ENCODE peak calls at places on chromosomes 11 and 22, in eight cellular contexts. U is astrocyte of the cerebellum, Y is AG04450, F is psoas muscle, D is GM12865, N is IMR-90, R is uterus, S is right lobe of liver. E is an unnamed sample.
A peak's percentile ranks its signal among the peaks of the same experiment; 100 is the strongest.

GRCh38 chr11:19987243-19987870 is 172.9 kb downstream of the DBX1 start:
- DNase-seq in R (no peak), N (no peak), F (no peak), Y (no peak), U (no peak), D (no peak), S (no peak), E (no peak)

GRCh38 chr11:119375629-119376196 is 5.8 kb downstream of the USP2 start:
- DNase-seq in U (peak; percentile 16), R (peak; percentile 95), D (no peak), S (peak; percentile 88), Y (no peak), N (peak; percentile 86), F (peak; percentile 85), E (no peak)

GRCh38 chr22:23397008-23397617 is 183.0 kb downstream of the IGLL1 start:
- DNase-seq in D (no peak), S (no peak), R (no peak), F (no peak), Y (no peak), N (no peak), U (no peak), E (no peak)

GRCh38 chr22:41978732-41979131 is 9.5 kb downstream of the SEPTIN3 start:
- DNase-seq in Y (no peak), R (no peak), U (no peak), D (no peak), S (no peak), N (no peak), F (no peak), E (no peak)

GRCh38 chr11:34149786-34150185 is 44.4 kb downstream of the NAT10 start:
- DNase-seq in N (no peak), Y (no peak), R (no peak), U (no peak), F (no peak), S (no peak), D (no peak), E (no peak)

GRCh38 chr22:24580276-24580675 is 12.6 kb downstream of the LRRC75B start:
- DNase-seq in S (no peak), R (no peak), F (no peak), Y (peak; percentile 78), N (peak; percentile 93), D (no peak), U (no peak), E (peak; percentile 41)

GRCh38 chr11:12675951-12676711 is 1.9 kb downstream of the TEAD1 start:
- DNase-seq in S (no peak), R (no peak), F (no peak), N (peak; percentile 63), Y (no peak), U (no peak), D (peak; percentile 24), E (no peak)

GRCh38 chr22:25759825-25760231 is 17.8 kb downstream of the MYO18B start:
- DNase-seq in R (no peak), S (no peak), N (peak; percentile 90), F (no peak), Y (peak; percentile 61), U (peak; percentile 90), D (no peak), E (no peak)

GRCh38 chr11:6234314-6235031 is at the start of gene FHIP1B:
- DNase-seq in U (peak; percentile 99), N (peak; percentile 100), S (peak; percentile 100), R (peak; percentile 99), D (peak; percentile 100), Y (peak; percentile 100), F (peak; percentile 100), E (peak; percentile 98)

GRCh38 chr11:45931739-45932138 is 9.3 kb downstream of the LARGE2 start:
- DNase-seq in F (no peak), Y (no peak), D (no peak), R (no peak), U (no peak), N (no peak), S (no peak), E (no peak)

GRCh38 chr22:45064313-45065268 is 54.8 kb upstream of the PHF21B start:
- DNase-seq in S (no peak), U (peak; percentile 69), R (no peak), Y (peak; percentile 26), D (peak; percentile 46), F (no peak), N (peak; percentile 87), E (peak; percentile 52)

GRCh38 chr22:26798433-26799065 is 141.2 kb downstream of the MIAT start:
- DNase-seq in D (no peak), U (no peak), F (no peak), Y (no peak), N (no peak), R (no peak), S (no peak), E (no peak)

GRCh38 chr22:30219049-30219448 is 27.5 kb downstream of the LIF start:
- DNase-seq in Y (no peak), S (no peak), N (no peak), R (no peak), U (no peak), D (no peak), F (no peak), E (no peak)

DNA sequence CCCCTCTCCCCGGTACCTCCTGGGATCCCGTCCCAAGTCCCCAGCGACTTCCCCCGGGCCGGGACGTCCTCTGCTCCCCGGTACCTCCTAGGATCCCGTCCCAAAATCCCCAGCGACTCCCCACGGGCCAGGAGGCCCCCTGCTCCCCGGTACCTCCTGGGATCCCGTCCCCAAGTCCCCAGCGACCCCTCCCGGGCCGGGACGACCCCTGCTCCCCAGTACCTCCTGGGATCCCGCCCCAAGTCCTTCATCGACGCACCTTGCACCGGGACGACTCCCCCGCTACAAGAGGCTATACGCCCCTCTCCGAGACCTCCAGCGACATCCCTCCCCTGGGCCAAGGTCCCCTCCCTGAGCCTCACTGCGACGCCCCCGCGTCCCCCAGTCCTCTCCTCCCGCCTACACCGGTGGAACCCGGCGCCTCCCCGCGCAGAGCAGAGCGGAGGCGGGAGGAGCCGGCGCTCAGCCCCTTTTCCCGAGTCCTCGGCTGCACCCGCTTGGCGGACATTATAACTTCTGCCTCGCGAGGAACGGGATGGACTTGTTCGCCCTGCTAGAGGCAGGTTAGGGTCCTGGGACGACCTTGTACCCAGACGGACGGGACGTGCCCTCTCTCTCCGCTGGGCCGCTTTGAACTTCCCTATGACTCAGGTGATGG is 912 bp downstream of the KREMEN1 start:
- DNase-seq in D (no peak), S (peak; percentile 72), N (no peak), U (no peak), R (peak; percentile 59), Y (no peak), F (peak; percentile 43), E (no peak)
- TF ChIP-seq CTCF in D (no peak), S (no peak), N (no peak), U (no peak), R (no peak), Y (no peak), F (no peak), E (no peak)

DNA sequence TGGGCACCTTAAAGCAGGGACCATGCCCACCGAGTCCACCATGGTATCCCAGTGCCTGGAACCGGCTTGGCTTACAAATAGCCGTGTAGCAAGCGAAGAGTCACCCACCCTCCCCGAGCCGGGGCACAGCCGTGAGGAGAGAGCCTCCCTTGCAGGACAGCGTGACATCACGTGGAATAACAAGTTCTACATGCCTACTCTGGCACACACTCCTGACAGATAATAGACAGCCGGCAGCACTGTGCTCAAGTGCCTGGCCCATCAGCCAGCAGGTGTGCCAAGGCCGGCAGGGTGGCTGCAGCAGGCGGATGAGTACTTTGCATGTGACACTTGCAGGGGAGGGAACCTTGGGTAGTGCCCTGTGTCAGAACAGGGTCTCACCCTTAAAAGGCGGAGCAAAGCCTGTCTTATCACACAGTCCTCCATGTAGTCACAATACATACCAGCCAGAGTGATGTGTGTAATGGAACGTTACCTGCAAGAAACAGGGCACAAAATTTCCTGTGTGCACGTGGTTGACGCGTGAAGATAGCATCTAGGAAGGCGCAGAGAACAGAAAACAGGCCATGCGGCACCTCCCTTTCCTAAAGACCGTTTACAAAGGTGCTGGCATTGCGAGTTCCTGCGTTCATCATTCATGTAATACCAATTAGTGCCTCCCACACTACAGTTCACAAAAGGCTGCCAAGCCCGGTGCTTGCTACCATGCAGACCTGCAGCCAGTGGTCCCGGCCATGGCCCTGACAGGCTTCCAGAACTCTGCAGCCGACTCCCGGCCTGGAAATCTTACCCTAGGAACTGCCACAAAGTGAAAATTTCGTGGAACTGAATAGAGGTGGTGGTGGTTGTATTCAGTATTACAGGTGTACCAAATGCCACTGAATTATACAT is 16.4 kb downstream of the TOM1 start:
- DNase-seq in Y (no peak), N (no peak), S (no peak), U (no peak), D (no peak), R (peak; percentile 9), F (peak; percentile 76), E (no peak)
- H3K4me3 ChIP-seq in Y (no peak overlapping the region), N (no peak overlapping the region), S (no peak overlapping the region), U (no peak overlapping the region), D (no peak overlapping the region), R (no peak overlapping the region), F (peak overlapping the region; percentile 48), E (no peak overlapping the region)

DNA sequence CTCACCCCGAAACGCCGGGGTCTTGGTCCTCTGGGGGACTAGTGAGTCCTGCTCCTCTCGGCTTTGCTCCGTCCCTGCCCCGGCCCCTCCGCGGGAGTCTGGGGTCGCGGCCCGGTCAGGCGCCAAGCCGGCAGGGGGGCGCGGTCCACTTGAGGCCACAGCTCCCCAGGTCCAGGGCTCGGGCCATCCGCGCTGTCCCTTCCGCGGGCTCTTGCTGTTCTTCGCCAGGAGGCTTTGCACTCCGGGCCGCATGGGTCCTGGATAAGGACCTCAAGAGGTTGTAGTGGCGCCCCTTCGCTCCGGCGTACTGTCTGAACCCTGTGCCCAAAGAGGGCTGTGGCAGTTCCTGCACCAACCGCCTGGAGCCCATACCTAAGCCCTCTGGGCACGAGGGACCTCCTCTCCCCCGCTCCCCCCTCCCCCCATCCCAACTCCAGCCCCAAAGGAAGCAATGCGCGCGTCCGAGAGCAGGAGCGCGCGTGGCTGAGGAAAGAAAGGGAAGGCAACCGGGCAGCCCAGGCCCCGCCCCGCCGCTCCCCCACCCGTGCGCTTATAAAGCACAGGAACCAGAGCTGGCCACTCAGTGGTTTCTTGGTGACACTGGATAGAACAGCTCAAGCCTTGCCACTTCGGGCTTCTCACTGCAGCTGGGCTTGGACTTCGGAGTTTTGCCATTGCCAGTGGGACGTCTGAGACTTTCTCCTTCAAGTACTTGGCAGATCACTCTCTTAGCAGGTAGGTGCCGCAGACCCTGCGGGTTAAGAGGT is at the start of gene ADM:
- DNase-seq in Y (peak; percentile 90), D (peak; percentile 58), U (peak; percentile 82), N (peak; percentile 93), F (peak; percentile 93), R (peak; percentile 91), S (peak; percentile 95), E (no peak)
- TF ChIP-seq CTCF in Y (peak; percentile 55), D (peak; percentile 29), U (peak; percentile 49), N (peak; percentile 50), F (peak; percentile 62), R (peak; percentile 66), S (peak; percentile 71), E (peak; percentile 68)

DNA sequence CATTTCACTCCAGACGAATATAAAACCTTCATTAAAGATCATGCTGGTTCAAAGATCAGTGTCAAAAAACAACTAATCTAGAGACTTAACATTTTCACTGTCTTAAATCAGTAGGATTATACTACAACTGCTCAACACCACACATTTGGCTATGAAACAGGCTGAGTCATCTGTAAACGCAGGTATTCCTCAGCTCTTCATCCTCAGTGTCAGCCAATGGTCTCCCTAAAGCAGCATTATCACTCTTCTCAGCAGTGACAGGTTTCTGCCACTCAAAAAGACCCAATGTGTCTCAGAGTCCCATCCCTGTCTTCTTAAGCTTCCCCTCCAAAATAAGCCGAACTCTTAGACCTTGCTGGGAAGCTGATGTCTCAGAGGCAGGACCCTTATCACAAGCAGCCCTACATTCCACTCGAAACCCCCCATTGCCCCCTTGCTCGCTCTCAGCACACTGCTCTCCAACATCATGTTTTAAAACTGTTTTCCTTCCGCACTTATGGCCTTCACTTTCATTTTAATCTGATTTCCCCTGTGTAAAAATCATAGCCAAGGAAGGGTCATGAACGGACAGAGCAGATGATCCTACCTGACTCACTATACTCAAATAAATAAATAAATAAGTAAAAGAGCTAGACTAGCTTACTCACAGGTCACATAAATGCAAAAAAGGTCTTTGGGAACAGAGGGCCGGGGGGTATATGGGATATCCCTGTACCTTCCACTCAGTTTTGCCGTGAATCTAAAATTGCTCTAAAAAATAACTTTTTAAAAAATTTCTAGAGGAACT is 23.0 kb downstream of the CDON start:
- DNase-seq in Y (no peak), D (peak; percentile 21), F (no peak), N (peak; percentile 5), U (no peak), S (no peak), R (no peak), E (no peak)
- H3K4me3 ChIP-seq in Y (no peak overlapping the region), D (no peak overlapping the region), F (no peak overlapping the region), N (no peak overlapping the region), U (no peak overlapping the region), S (no peak overlapping the region), R (no peak overlapping the region), E (no peak overlapping the region)

E was measured in HFF-Myc.